ENCODE peak calls at places on chromosomes 5 and 9, in nine cellular contexts. D is psoas muscle, O is pancreas, Q is PC-9, Y is A549, N is DND-41, T is aorta, S is adipocyte, U is endothelial cell of umbilical vein. G is an unnamed sample. For H3K4me1, the result is how much of the 10 kb centered on the place peaks cover.

GRCh38 chr9:20508242-20508641 is 114.1 kb downstream of the MLLT3 start:
- DNase-seq in D (no peak), O (no peak), Q (no peak), Y (no peak), N (peak), T (no peak), S (no peak), U (no peak), G (no peak)

GRCh38 chr9:98099898-98100297 is 19.1 kb downstream of the TRIM14 start:
- DNase-seq in D (no peak), O (no peak), Q (no peak), Y (no peak), N (no peak), T (peak), S (no peak), U (no peak), G (peak)

GRCh38 chr5:123438902-123439301 is 15.7 kb upstream of the CEP120 start:
- DNase-seq in D (no peak), O (no peak), Q (peak), Y (no peak), N (no peak), T (no peak), S (no peak), U (peak), G (no peak)

GRCh38 chr5:93587919-93588585 is 5.0 kb downstream of the NR2F1 start:
- DNase-seq in D (no peak), O (no peak), Q (no peak), Y (no peak), N (no peak), T (no peak), S (no peak), U (no peak), G (no peak)

GRCh38 chr9:116812231-116813028 is 125.3 kb downstream of the TRIM32 start:
- DNase-seq in D (no peak), O (no peak), Q (no peak), Y (no peak), N (no peak), T (no peak), S (no peak), U (no peak), G (no peak)

GRCh38 chr9:2826291-2826690 is 17.6 kb downstream of the PUM3 start:
- DNase-seq in D (no peak), O (no peak), Q (no peak), Y (no peak), N (no peak), T (no peak), S (no peak), U (no peak), G (no peak)

GRCh38 chr5:72330712-72331111 is 10.5 kb downstream of the PTCD2 start:
- DNase-seq in D (no peak), O (no peak), Q (no peak), Y (no peak), N (no peak), T (no peak), S (no peak), U (no peak), G (no peak)

GRCh38 chr5:150309898-150310269 is 7.2 kb upstream of the ARSI start:
- DNase-seq in D (no peak), O (no peak), Q (no peak), Y (no peak), N (no peak), T (no peak), S (no peak), U (no peak), G (no peak)

GRCh38 chr9:86948153-86948929 is 1.0 kb upstream of the GAS1 start:
- DNase-seq in D (peak), O (peak), Q (peak), Y (peak), N (peak), T (peak), S (peak), U (peak), G (peak)

GRCh38 chr9:37550781-37551180 is 25.4 kb downstream of the FBXO10 start:
- DNase-seq in D (no peak), O (no peak), Q (no peak), Y (no peak), N (no peak), T (no peak), S (peak), U (no peak), G (no peak)

GRCh38 chr9:69476016-69476415 is 151.0 kb downstream of the ENTREP1 start:
- DNase-seq in D (no peak), O (no peak), Q (no peak), Y (no peak), N (no peak), T (no peak), S (no peak), U (no peak), G (no peak)

GRCh38 chr5:65185468-65185867 is 296.3 kb downstream of the ADAMTS6 start:
- DNase-seq in D (no peak), O (no peak), Q (no peak), Y (no peak), N (no peak), T (no peak), S (no peak), U (no peak), G (no peak)

GRCh38 chr5:150053695-150054392 is 32.5 kb downstream of the CSF1R start:
- DNase-seq in D (no peak), O (no peak), Q (no peak), Y (no peak), N (no peak), T (no peak), S (no peak), U (no peak), G (no peak)

GRCh38 chr5:16542275-16542674 is 74.5 kb downstream of the RETREG1 start:
- DNase-seq in D (no peak), O (no peak), Q (no peak), Y (no peak), N (no peak), T (no peak), S (no peak), U (no peak), G (no peak)

GRCh38 chr5:1410156-1411014 is 34.9 kb downstream of the SLC6A3 start:
- DNase-seq in D (no peak), O (no peak), Q (no peak), Y (no peak), N (no peak), T (peak), S (no peak), U (no peak), G (no peak)

GRCh38 chr9:34995288-34996060 is 5.9 kb downstream of the DNAJB5 start:
- DNase-seq in D (peak), O (no peak), Q (no peak), Y (no peak), N (no peak), T (no peak), S (peak), U (peak), G (peak)

GRCh38 chr9:72382405-72382804 is 17.4 kb upstream of the ZFAND5 start:
- DNase-seq in D (no peak), O (no peak), Q (no peak), Y (no peak), N (no peak), T (no peak), S (peak), U (no peak), G (peak)

GRCh38 chr5:140882591-140882899 is 621 bp downstream of the PCDHA13 start:
- DNase-seq in D (no peak), O (no peak), Q (no peak), Y (peak), N (no peak), T (no peak), S (peak), U (no peak), G (no peak)

GRCh38 chr5:136235316-136235715 is 42.4 kb upstream of the SMIM32 start:
- DNase-seq in D (no peak), O (no peak), Q (no peak), Y (no peak), N (no peak), T (no peak), S (no peak), U (no peak), G (no peak)

GRCh38 chr5:74288038-74288437 is 352.5 kb downstream of the ENC1 start:
- DNase-seq in D (no peak), O (no peak), Q (no peak), Y (no peak), N (no peak), T (no peak), S (no peak), U (no peak), G (no peak)

GRCh38 chr9:27292646-27293045 is 4.3 kb downstream of the EQTN start:
- DNase-seq in D (peak), O (no peak), Q (no peak), Y (no peak), N (no peak), T (no peak), S (peak), U (no peak), G (no peak)

GRCh38 chr9:82939451-82939850 is 123.5 kb downstream of the RASEF start:
- DNase-seq in D (no peak), O (peak), Q (peak), Y (peak), N (no peak), T (no peak), S (no peak), U (no peak), G (no peak)

GRCh38 chr5:35884125-35884788 is 27.6 kb downstream of the IL7R start:
- DNase-seq in D (no peak), O (no peak), Q (peak), Y (no peak), N (peak), T (no peak), S (peak), U (peak), G (no peak)

GRCh38 chr9:37974506-37975173 is 70.7 kb upstream of the SLC25A51 start:
- DNase-seq in D (no peak), O (no peak), Q (no peak), Y (no peak), N (no peak), T (peak), S (peak), U (no peak), G (no peak)

GRCh38 chr5:56908942-56909293 is 478 bp upstream of the SETD9 start:
- DNase-seq in D (no peak), O (no peak), Q (no peak), Y (no peak), N (no peak), T (peak), S (no peak), U (no peak), G (no peak)

GRCh38 chr9:117772960-117773359 is 68.8 kb downstream of the TLR4 start:
- DNase-seq in D (peak), O (no peak), Q (no peak), Y (no peak), N (no peak), T (no peak), S (peak), U (peak), G (no peak)

GRCh38 chr5:59621477-59621876 is 272.0 kb downstream of the PDE4D start:
- DNase-seq in D (no peak), O (no peak), Q (no peak), Y (no peak), N (no peak), T (no peak), S (no peak), U (peak), G (no peak)

GRCh38 chr5:166365164-166365563 is 1926.3 kb upstream of the WWC1 start:
- DNase-seq in D (no peak), O (no peak), Q (no peak), Y (no peak), N (no peak), T (no peak), S (no peak), U (no peak), G (no peak)

GRCh38 chr5:172773481-172774469 is 2.8 kb upstream of the DUSP1 start:
- DNase-seq in D (no peak), O (peak), Q (no peak), Y (no peak), N (no peak), T (no peak), S (peak), U (no peak), G (peak)

GRCh38 chr5:128537306-128537998 is 593 bp downstream of the FBN2 start:
- DNase-seq in D (peak), O (peak), Q (no peak), Y (peak), N (no peak), T (peak), S (peak), U (peak), G (peak)

GRCh38 chr5:138492552-138493045 is 27.3 kb downstream of the EGR1 start:
- DNase-seq in D (no peak), O (no peak), Q (no peak), Y (no peak), N (peak), T (no peak), S (no peak), U (no peak), G (no peak)
- H3K4me1 ChIP-seq in D (under half), O (under half), Q (under half), Y (under half), N (under half), T (under half), S (under half), U (under half), G (under half)

DNA sequence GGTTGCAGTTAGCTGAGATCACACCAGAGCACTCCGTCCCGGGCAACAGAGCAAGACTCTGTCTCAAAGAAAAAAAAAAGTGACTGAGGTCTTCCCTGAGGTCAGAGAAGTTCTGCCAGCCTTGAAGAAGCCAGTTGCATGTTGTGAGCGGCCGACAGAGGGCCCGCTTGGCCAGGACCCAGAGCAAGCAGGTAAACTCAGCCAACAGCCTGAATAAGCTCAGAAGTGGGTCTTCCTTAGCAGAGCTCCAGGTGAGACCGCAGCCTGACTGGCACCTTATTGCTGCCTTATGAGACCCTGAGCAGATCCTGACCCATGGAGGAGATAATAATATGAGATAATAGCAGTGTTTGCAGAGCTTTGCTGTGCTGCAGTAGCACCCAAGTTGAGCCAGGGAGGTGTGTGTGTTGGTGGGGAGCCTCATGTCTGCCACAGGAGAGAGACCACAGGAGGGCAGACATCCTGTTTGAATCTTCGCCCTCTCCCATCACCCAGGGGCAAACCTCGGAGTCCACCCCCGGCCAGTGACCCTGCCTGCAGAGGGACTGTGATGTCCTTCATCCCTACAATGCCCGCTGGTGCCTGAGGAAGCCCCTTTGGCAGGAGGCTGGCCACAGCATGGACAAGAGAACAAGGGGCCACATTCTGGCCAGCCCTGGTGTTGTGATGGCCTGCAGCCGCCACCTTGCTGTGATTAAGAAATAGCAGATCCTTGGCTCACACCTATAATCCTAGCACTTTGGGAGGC is 10.8 kb upstream of the BARX1 start:
- DNase-seq in D (no peak), O (no peak), Q (no peak), Y (no peak), N (no peak), T (no peak), S (no peak), U (no peak), G (no peak)
- H3K4me1 ChIP-seq in D (under half), O (under half), Q (under half), Y (under half), N (under half), T (under half), S (under half), U (under half), G (under half)

DNA sequence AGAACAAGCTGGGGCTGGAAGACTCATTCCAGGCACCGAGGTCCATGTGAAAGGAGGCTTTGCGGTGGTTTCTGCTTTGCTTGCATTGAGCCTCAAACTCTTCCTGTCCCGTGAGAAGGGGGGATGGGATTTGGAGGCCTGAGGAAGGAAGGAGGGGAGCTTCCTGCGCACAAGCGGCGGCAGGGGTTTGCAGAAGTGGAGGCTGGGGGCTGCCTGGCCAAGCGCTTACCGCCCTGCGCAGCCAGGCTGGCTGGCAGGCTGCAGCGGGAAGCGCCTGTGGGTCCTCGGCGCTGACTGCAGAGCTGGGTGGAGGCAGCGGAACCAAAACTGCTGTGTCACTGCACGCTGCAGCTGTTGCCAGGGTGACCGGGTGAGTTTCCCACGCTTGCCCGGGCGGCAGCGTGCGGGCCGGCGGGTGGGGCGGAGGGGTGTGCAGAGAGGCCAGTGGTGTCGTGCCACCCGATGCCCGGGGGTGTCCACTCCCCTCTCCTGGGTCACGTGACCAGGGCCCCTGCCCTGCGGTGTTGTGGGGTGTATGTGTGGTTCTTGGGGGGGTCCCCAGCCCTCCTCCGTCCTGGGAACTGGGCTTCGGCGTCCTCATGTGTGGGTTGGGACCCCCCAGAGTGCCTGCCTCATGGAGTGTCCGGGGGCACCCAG is 81.0 kb downstream of the RXRA start:
- DNase-seq in D (peak), O (peak), Q (peak), Y (peak), N (peak), T (peak), S (peak), U (peak), G (peak)
- H3K4me1 ChIP-seq in D (half or more), O (under half), Q (half or more), Y (half or more), N (half or more), T (under half), S (half or more), U (under half), G (under half)

DNA sequence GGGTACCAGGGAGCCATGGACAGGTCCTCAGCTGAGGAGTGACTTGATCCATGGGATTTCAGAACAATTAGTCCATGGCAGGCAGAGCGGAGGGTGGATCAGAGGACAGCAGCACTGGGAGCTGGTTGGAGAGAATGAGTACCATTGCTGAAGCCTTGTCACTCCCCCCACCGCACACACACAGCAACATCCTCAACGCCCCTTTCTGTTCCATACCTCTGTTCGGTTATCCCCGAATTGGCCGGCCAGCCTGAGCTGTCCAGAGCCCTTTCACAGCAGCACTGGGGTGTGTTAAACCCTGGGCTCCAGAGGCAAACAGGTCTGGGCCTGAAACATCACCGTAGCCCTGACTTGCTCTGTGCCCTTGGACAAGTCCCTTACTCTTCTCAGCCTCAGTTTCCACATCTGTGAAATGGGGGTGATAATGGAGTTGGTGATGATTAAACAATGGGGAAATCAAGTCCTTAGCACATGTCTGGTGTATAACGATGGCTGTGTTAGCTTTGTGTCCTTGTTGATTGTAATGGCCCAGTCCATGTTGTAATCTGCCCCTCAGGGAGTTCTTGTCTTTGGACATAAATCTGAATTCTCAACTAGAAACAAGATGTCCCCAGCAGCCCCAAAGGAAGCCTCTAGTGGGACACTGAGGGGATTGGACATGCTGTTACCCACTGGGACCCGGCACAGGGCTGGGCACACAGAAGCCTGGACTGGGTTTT is 16.9 kb downstream of the GSN start:
- DNase-seq in D (no peak), O (no peak), Q (peak), Y (no peak), N (no peak), T (no peak), S (no peak), U (no peak), G (no peak)
- H3K4me1 ChIP-seq in D (half or more), O (half or more), Q (half or more), Y (half or more), N (under half), T (under half), S (half or more), U (half or more), G (half or more)

GRCh38 chr5:33702867-33703266 is 188.9 kb downstream of the ADAMTS12 start:
- DNase-seq in D (no peak), O (no peak), Q (no peak), Y (no peak), N (no peak), T (no peak), S (no peak), U (no peak), G (no peak)

GRCh38 chr5:33696413-33696812 is 195.4 kb downstream of the ADAMTS12 start:
- DNase-seq in D (no peak), O (no peak), Q (no peak), Y (no peak), N (no peak), T (no peak), S (no peak), U (no peak), G (no peak)

DNA sequence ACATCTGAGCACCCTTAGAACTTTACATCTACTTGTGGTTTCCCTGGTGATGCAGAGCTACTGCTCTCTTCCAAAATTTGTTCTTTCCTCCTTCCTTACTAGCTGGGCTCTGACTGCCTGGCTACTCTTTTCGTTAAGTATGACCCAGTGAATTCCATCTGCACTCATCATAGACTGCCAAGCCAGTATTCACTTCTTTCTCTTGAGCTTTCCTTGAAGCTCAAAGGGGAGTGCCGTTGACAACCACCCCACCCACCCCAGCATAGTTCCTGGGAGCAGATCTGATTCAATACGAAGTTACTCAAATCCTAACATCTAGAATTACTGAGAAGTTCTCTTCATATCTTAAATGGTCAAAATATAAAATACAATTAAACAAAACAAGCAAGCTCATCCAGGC is 190.5 kb downstream of the ADAMTS12 start:
- DNase-seq in D (no peak), O (no peak), Q (no peak), Y (no peak), N (no peak), T (no peak), S (peak), U (no peak), G (no peak)
- H3K4me1 ChIP-seq in D (under half), O (under half), Q (under half), Y (under half), N (under half), T (under half), S (under half), U (under half), G (under half)

GRCh38 chr5:124740991-124741583 is 5.4 kb downstream of the ZNF608 start:
- DNase-seq in D (no peak), O (no peak), Q (peak), Y (no peak), N (no peak), T (no peak), S (peak), U (no peak), G (no peak)
- H3K4me1 ChIP-seq in D (half or more), O (half or more), Q (under half), Y (under half), N (under half), T (under half), S (half or more), U (under half), G (under half)

DNA sequence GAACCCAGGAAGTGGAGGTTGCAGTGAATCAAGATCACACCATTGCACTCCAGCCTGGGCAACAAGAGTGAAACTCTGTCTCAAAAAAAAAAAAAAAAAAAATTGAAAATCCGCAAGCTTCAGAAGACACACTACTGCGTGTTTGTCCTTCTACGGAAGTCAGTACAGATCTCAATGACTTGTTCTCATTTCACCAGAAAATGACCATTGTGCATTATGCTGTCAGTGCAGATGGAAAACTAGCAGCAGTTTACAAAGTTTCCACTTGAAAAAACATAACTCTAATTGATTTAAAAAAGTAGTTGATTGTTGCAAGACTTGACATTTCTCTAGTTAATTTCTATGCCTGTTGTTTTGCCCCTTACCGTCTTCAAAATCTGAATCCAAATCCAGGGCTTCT is 298.0 kb upstream of the DMRT1 start:
- DNase-seq in D (no peak), O (no peak), Q (no peak), Y (no peak), N (no peak), T (no peak), S (no peak), U (no peak), G (no peak)
- H3K4me1 ChIP-seq in D (under half), O (under half), Q (under half), Y (under half), N (under half), T (under half), S (under half), U (under half), G (under half)

GRCh38 chr5:159805021-159805420 is 111.3 kb upstream of the ADRA1B start:
- DNase-seq in D (peak), O (no peak), Q (no peak), Y (no peak), N (peak), T (no peak), S (peak), U (no peak), G (peak)
- H3K4me1 ChIP-seq in D (under half), O (under half), Q (under half), Y (under half), N (under half), T (under half), S (under half), U (under half), G (under half)

G was measured in adrenal gland.